ENCODE peak calls at places on chromosomes 5 and 9, in ten cellular contexts. K is cardiac muscle cell, N is COR-L47, H is nephron progenitor cell, R is spleen, X is OCI-LY7, C is NCI-H2081, L is memory B cell, O is GM13976, U is choroid plexus epithelial cell. W is an unnamed sample.

GRCh38 chr5:151892393-151892792 is 32.3 kb downstream of the GLRA1 start:
- DNase-seq in X (no peak), U (no peak), L (no peak), C (peak; percentile 30), K (no peak), N (peak; percentile 67), H (no peak), R (no peak), O (no peak), W (no peak)

GRCh38 chr5:83924171-83924570 is 203.5 kb upstream of the HAPLN1 start:
- DNase-seq in H (no peak), R (no peak), K (peak; percentile 78), C (no peak), N (no peak), X (no peak), O (no peak), U (peak; percentile 75), L (no peak), W (no peak)

GRCh38 chr5:97231025-97231636 is 48.1 kb upstream of the RIOK2 start:
- DNase-seq in X (peak; percentile 65), L (no peak), O (peak; percentile 31), C (peak; percentile 54), K (peak; percentile 88), H (peak; percentile 25), U (peak; percentile 91), N (peak; percentile 51), R (no peak), W (peak; percentile 31)

GRCh38 chr5:10595678-10596309 is 31.9 kb downstream of the ANKRD33B start:
- DNase-seq in K (peak; percentile 86), R (no peak), U (peak; percentile 91), C (no peak), X (no peak), L (no peak), N (no peak), H (no peak), O (no peak), W (no peak)

GRCh38 chr5:180068519-180069090 is 3.0 kb downstream of the RNF130 start:
- DNase-seq in X (no peak), K (no peak), U (no peak), L (no peak), C (no peak), O (no peak), H (no peak), N (no peak), R (no peak), W (no peak)

GRCh38 chr5:37495668-37496067 is 116.5 kb downstream of the WDR70 start:
- DNase-seq in H (no peak), K (peak; percentile 47), C (no peak), U (peak; percentile 60), N (no peak), L (no peak), X (no peak), R (no peak), O (no peak), W (no peak)

GRCh38 chr9:127450170-127450830 is 906 bp downstream of the RPL12 start:
- DNase-seq in L (peak; percentile 24), N (no peak), R (no peak), C (no peak), K (peak; percentile 52), X (peak; percentile 39), O (no peak), H (no peak), U (peak; percentile 40), W (no peak)

GRCh38 chr5:82730862-82731261 is 346.3 kb downstream of the TMEM167A start:
- DNase-seq in C (no peak), O (no peak), N (no peak), L (no peak), X (no peak), H (no peak), R (no peak), K (no peak), U (no peak), W (no peak)

GRCh38 chr9:71509054-71509453 is 259.3 kb downstream of the CEMIP2 start:
- DNase-seq in C (no peak), U (no peak), X (no peak), H (no peak), N (no peak), L (no peak), R (no peak), O (no peak), K (no peak), W (no peak)

GRCh38 chr9:81116340-81117207 is 572.8 kb downstream of the TLE1 start:
- DNase-seq in O (no peak), U (no peak), R (no peak), H (peak; percentile 68), X (no peak), N (no peak), L (no peak), K (no peak), C (no peak), W (no peak)

GRCh38 chr5:115549154-115549553 is 4.6 kb upstream of the FEM1C start:
- DNase-seq in U (peak; percentile 56), N (peak; percentile 17), O (peak; percentile 49), L (no peak), K (no peak), R (no peak), C (no peak), H (no peak), X (peak; percentile 59), W (peak; percentile 58)

GRCh38 chr5:80871541-80871961 is 88.6 kb upstream of the RASGRF2 start:
- DNase-seq in C (no peak), N (no peak), X (no peak), K (peak; percentile 48), O (no peak), L (no peak), H (no peak), U (peak; percentile 75), R (no peak), W (no peak)